ENCODE peak calls at places on chromosomes 6 and 20, in six cellular contexts. F is ovary; T is colonic mucosa; G is coronary artery; I is CD8-positive, alpha-beta T cell; Y is ascending aorta. V is an unnamed sample.

GRCh38 chr6:28643017-28643740 is 117.5 kb downstream of the GPX5 start:
- DNase-seq in I (no peak), Y (no peak), G (no peak), T (no peak), F (no peak), V (no peak)

GRCh38 chr20:40945189-40945588 is 83.4 kb upstream of the TOP1 start:
- DNase-seq in I (no peak), G (no peak), T (no peak), Y (no peak), F (no peak), V (no peak)

GRCh38 chr6:4819706-4820283 is 43.6 kb downstream of the CDYL start:
- DNase-seq in F (no peak), Y (no peak), I (no peak), T (no peak), G (no peak), V (no peak)

GRCh38 chr20:32837157-32837556 is 17.4 kb downstream of the MAPRE1 start:
- DNase-seq in Y (no peak), T (no peak), G (no peak), F (no peak), I (no peak), V (no peak)

GRCh38 chr6:120735641-120736040 is 598.6 kb downstream of the TBC1D32 start:
- DNase-seq in Y (no peak), T (no peak), F (no peak), G (no peak), I (no peak), V (no peak)

GRCh38 chr6:168282985-168283685 is 36.4 kb downstream of the DACT2 start:
- DNase-seq in F (no peak), Y (no peak), T (no peak), G (no peak), I (no peak), V (no peak)

GRCh38 chr6:105616521-105616920 is 213.6 kb upstream of the PREP start:
- DNase-seq in Y (no peak), I (no peak), F (no peak), T (no peak), G (no peak), V (no peak)

GRCh38 chr20:44028868-44029847 is 114.5 kb downstream of the TOX2 start:
- DNase-seq in F (no peak), Y (no peak), G (peak), T (no peak), I (no peak), V (no peak)

GRCh38 chr6:13412639-13413465 is 74.5 kb downstream of the GFOD1 start:
- DNase-seq in I (no peak), G (no peak), T (no peak), Y (no peak), F (no peak), V (no peak)

GRCh38 chr20:1301031-1301529 is 27.9 kb downstream of the SDCBP2 start:
- DNase-seq in G (no peak), T (no peak), F (no peak), I (peak), Y (no peak), V (no peak)

GRCh38 chr6:148134566-148134965 is 208.1 kb upstream of the SASH1 start:
- DNase-seq in I (no peak), Y (no peak), T (no peak), F (no peak), G (no peak), V (no peak)

GRCh38 chr6:133034509-133035206 is 206.5 kb upstream of the EYA4 start:
- DNase-seq in Y (no peak), I (no peak), T (no peak), F (no peak), G (no peak), V (no peak)

GRCh38 chr20:40578961-40579360 is 110.1 kb downstream of the MAFB start:
- DNase-seq in I (no peak), T (no peak), Y (no peak), G (no peak), F (no peak), V (no peak)

GRCh38 chr6:152232494-152233151 is 404.5 kb downstream of the SYNE1 start:
- DNase-seq in Y (no peak), T (no peak), F (no peak), I (no peak), G (no peak), V (no peak)

GRCh38 chr6:79861023-79861422 is 86.3 kb downstream of the ELOVL4 start:
- DNase-seq in T (no peak), F (no peak), Y (no peak), G (no peak), I (no peak), V (no peak)

DNA sequence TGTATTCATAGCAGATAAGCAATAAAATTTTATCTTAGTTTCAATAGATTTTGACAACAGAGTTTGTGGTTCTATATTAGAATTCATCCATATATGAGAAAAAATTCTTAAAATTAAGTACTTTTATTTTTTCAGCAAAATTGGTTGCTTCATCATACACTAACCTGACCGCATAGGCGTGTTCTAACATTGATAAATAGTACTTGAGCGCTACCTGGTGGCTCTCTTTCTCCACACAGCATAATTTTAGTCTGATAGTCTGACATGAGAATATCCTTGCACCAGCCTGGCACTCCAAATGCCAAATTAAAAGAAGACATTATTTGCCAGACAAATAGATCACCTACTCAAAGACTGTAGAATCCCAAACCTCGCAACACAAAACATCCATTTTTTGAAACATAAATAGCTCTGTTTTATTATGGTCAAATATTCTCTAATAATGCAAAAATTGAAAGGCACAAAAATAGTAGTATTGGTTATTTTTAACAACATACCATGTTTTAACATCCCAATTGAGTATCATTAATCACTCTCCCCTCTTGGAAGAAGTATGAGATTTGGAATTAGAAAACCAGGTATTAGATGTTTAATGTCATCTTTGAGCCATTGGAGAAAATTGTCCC is 33.0 kb upstream of the FILIP1 start:
- DNase-seq in G (no peak), F (peak), Y (peak), T (peak), I (peak), V (no peak)
- TF ChIP-seq CTCF in G (peak), F (peak), Y (peak), T (peak), I (peak), V (peak)

GRCh38 chr6:90424580-90424979 is 127.9 kb upstream of the BACH2 start:
- DNase-seq in G (no peak), T (no peak), Y (no peak), F (no peak), I (no peak), V (no peak)
- H3K27ac ChIP-seq in G (no peak), T (no peak), Y (no peak), F (no peak), I (no peak), V (no peak)

DNA sequence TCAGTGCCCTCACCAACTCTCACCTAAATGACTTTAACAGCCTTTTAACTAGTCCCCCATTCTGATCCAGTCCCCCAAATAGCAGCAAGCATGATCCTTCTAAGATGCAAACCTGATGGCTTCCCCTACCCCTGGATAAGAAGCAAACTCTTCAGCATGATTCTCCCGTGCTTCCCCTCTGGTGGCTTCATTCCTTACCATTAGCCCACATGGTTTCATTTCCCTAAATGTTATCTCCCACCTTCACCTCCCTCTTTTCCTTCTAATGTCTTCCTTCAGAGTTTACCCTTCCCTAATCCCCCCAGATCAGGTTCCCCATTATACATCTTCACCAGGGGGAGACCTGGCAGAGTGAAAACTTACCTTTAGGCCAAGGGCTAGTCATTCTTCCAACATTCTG is 4.0 kb upstream of the RAB5IF start:
- DNase-seq in T (no peak), Y (no peak), I (no peak), F (no peak), G (no peak), V (no peak)
- TF ChIP-seq CTCF in T (no peak), Y (no peak), I (no peak), F (no peak), G (no peak), V (no peak)

GRCh38 chr6:169646906-169647567 is 54.8 kb downstream of the WDR27 start:
- DNase-seq in T (no peak), I (no peak), Y (no peak), F (no peak), G (no peak), V (no peak)

GRCh38 chr6:169650959-169651292 is 50.9 kb downstream of the WDR27 start:
- DNase-seq in F (no peak), I (no peak), G (no peak), T (no peak), Y (no peak), V (no peak)

GRCh38 chr6:169647637-169648036 is 54.2 kb downstream of the WDR27 start:
- DNase-seq in T (no peak), I (no peak), F (no peak), Y (peak), G (no peak), V (no peak)

GRCh38 chr6:169650241-169650958 is 51.4 kb downstream of the WDR27 start:
- DNase-seq in T (no peak), Y (no peak), G (no peak), F (no peak), I (no peak), V (no peak)

GRCh38 chr6:169648617-169649016 is 53.2 kb downstream of the WDR27 start:
- DNase-seq in Y (no peak), T (no peak), F (no peak), I (no peak), G (no peak), V (no peak)
- H3K27ac ChIP-seq in Y (no peak), T (no peak), F (no peak), I (no peak), G (no peak), V (no peak)

GRCh38 chr6:162177733-162178132 is 549.8 kb downstream of the PRKN start:
- DNase-seq in I (no peak), Y (no peak), F (no peak), G (no peak), T (no peak), V (no peak)
- TF ChIP-seq CTCF in I (no peak), Y (peak), F (peak), G (peak), T (no peak), V (no peak)

GRCh38 chr6:42429042-42429574 is 22.6 kb downstream of the TRERF1 start:
- DNase-seq in F (no peak), G (no peak), I (no peak), T (no peak), Y (no peak), V (no peak)
- H3K27ac ChIP-seq in F (no peak), G (peak), I (no peak), T (no peak), Y (peak), V (no peak)

DNA sequence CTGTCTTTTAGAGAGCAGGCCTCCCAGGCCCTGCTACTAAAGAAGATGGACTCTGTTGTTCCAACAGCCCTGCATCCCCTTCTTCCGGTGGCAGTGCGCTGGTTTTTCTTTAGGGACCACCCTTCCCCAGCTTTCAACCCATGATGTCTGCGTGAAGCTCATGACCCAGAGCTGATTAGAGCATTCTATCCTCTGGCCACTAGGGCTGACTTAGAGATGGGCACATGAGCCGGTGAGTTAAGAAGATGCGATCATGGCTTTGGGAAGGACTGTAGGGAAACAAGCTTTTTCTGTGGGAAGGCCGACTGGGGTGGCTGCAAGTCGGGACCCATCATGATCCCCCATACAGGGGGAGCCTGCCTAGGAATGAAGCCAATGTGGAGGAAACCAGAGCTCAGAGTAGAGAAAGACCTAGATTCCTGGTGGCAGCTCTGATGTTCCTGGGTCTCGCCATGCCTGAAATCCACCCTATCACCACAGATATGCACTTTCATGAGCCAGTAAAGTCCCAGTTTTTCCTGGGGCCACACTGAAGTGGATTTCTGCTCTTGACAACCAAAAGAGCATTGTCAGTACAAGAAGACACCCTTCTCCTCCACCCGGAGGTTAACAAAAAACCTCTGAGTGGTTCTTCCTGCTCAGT is 29.1 kb upstream of the STX16 start:
- DNase-seq in I (no peak), G (no peak), Y (no peak), F (no peak), T (no peak), V (no peak)
- TF ChIP-seq CTCF in I (no peak), G (no peak), Y (no peak), F (no peak), T (no peak), V (peak)

GRCh38 chr6:124755321-124755720 is 206.9 kb upstream of the RNF217 start:
- DNase-seq in F (no peak), T (no peak), G (no peak), Y (no peak), I (no peak), V (no peak)
- H3K27ac ChIP-seq in F (no peak), T (no peak), G (no peak), Y (no peak), I (no peak), V (no peak)

GRCh38 chr6:150894935-150895686 is 29.6 kb downstream of the MTHFD1L start:
- DNase-seq in F (no peak), Y (peak), T (no peak), I (no peak), G (peak), V (no peak)
- TF ChIP-seq CTCF in F (no peak), Y (no peak), T (no peak), I (no peak), G (no peak), V (no peak)

V was measured in esophagus squamous epithelium.